ENCODE peak calls at places on chromosomes 3 and 15, in eight cellular contexts. One of them, this sample, is unnamed.

GRCh38 chr3:186108106-186108940 is 566 bp downstream of the ETV5 start:
- DNase-seq in T-helper 9 cell: no peak
- DNase-seq in mucosa of descending colon: peak
- DNase-seq in activated naive CD4-positive, alpha-beta T cell treated with anti-CD3 and anti-CD28 coated beads for 36 hours: peak
- DNase-seq in activated CD8-positive, alpha-beta T cell treated with anti-CD3 and anti-CD28 coated beads, Interleukin-2, amount 10 ng/mL, durations not matched to agents 7 days and 5 days: peak
- DNase-seq in hypothalamus: no peak
- DNase-seq in kidney: peak
- DNase-seq in EH: peak
- DNase-seq in this sample: peak

GRCh38 chr3:42706721-42707619 is 4.4 kb upstream of the HHATL start:
- DNase-seq in T-helper 9 cell: no peak
- DNase-seq in mucosa of descending colon: no peak
- DNase-seq in activated naive CD4-positive, alpha-beta T cell treated with anti-CD3 and anti-CD28 coated beads for 36 hours: no peak
- DNase-seq in activated CD8-positive, alpha-beta T cell treated with anti-CD3 and anti-CD28 coated beads, Interleukin-2, amount 10 ng/mL, durations not matched to agents 7 days and 5 days: no peak
- DNase-seq in hypothalamus: no peak
- DNase-seq in kidney: peak
- DNase-seq in EH: no peak
- DNase-seq in this sample: no peak

GRCh38 chr3:83934208-83935150 is 1024.3 kb upstream of the CADM2 start:
- DNase-seq in T-helper 9 cell: no peak
- DNase-seq in mucosa of descending colon: no peak
- DNase-seq in activated naive CD4-positive, alpha-beta T cell treated with anti-CD3 and anti-CD28 coated beads for 36 hours: no peak
- DNase-seq in activated CD8-positive, alpha-beta T cell treated with anti-CD3 and anti-CD28 coated beads, Interleukin-2, amount 10 ng/mL, durations not matched to agents 7 days and 5 days: no peak
- DNase-seq in hypothalamus: no peak
- DNase-seq in kidney: no peak
- DNase-seq in EH: no peak
- DNase-seq in this sample: no peak

GRCh38 chr15:72106068-72106467 is 11.9 kb downstream of the MYO9A start:
- DNase-seq in T-helper 9 cell: no peak
- DNase-seq in mucosa of descending colon: no peak
- DNase-seq in activated naive CD4-positive, alpha-beta T cell treated with anti-CD3 and anti-CD28 coated beads for 36 hours: no peak
- DNase-seq in activated CD8-positive, alpha-beta T cell treated with anti-CD3 and anti-CD28 coated beads, Interleukin-2, amount 10 ng/mL, durations not matched to agents 7 days and 5 days: no peak
- DNase-seq in hypothalamus: no peak
- DNase-seq in kidney: no peak
- DNase-seq in EH: no peak
- DNase-seq in this sample: no peak

GRCh38 chr15:58684751-58685150 is 64.8 kb downstream of the ADAM10 start:
- DNase-seq in T-helper 9 cell: no peak
- DNase-seq in mucosa of descending colon: no peak
- DNase-seq in activated naive CD4-positive, alpha-beta T cell treated with anti-CD3 and anti-CD28 coated beads for 36 hours: no peak
- DNase-seq in activated CD8-positive, alpha-beta T cell treated with anti-CD3 and anti-CD28 coated beads, Interleukin-2, amount 10 ng/mL, durations not matched to agents 7 days and 5 days: no peak
- DNase-seq in hypothalamus: no peak
- DNase-seq in kidney: no peak
- DNase-seq in EH: no peak
- DNase-seq in this sample: no peak

GRCh38 chr3:123025642-123026521 is 1.7 kb downstream of the SEMA5B start:
- DNase-seq in T-helper 9 cell: no peak
- DNase-seq in mucosa of descending colon: no peak
- DNase-seq in activated naive CD4-positive, alpha-beta T cell treated with anti-CD3 and anti-CD28 coated beads for 36 hours: no peak
- DNase-seq in activated CD8-positive, alpha-beta T cell treated with anti-CD3 and anti-CD28 coated beads, Interleukin-2, amount 10 ng/mL, durations not matched to agents 7 days and 5 days: no peak
- DNase-seq in hypothalamus: no peak
- DNase-seq in kidney: peak
- DNase-seq in EH: no peak
- DNase-seq in this sample: no peak

GRCh38 chr3:51311055-51311454 is 74.0 kb upstream of the MANF start:
- DNase-seq in T-helper 9 cell: no peak
- DNase-seq in mucosa of descending colon: no peak
- DNase-seq in activated naive CD4-positive, alpha-beta T cell treated with anti-CD3 and anti-CD28 coated beads for 36 hours: no peak
- DNase-seq in activated CD8-positive, alpha-beta T cell treated with anti-CD3 and anti-CD28 coated beads, Interleukin-2, amount 10 ng/mL, durations not matched to agents 7 days and 5 days: no peak
- DNase-seq in hypothalamus: no peak
- DNase-seq in kidney: no peak
- DNase-seq in EH: peak
- DNase-seq in this sample: no peak

GRCh38 chr15:88688394-88688933 is 49.6 kb downstream of the ISG20 start:
- DNase-seq in T-helper 9 cell: no peak
- DNase-seq in mucosa of descending colon: no peak
- DNase-seq in activated naive CD4-positive, alpha-beta T cell treated with anti-CD3 and anti-CD28 coated beads for 36 hours: no peak
- DNase-seq in activated CD8-positive, alpha-beta T cell treated with anti-CD3 and anti-CD28 coated beads, Interleukin-2, amount 10 ng/mL, durations not matched to agents 7 days and 5 days: no peak
- DNase-seq in hypothalamus: no peak
- DNase-seq in kidney: no peak
- DNase-seq in EH: no peak
- DNase-seq in this sample: no peak

GRCh38 chr3:37171144-37171543 is 3.2 kb downstream of the LRRFIP2 start:
- DNase-seq in T-helper 9 cell: no peak
- DNase-seq in mucosa of descending colon: no peak
- DNase-seq in activated naive CD4-positive, alpha-beta T cell treated with anti-CD3 and anti-CD28 coated beads for 36 hours: no peak
- DNase-seq in activated CD8-positive, alpha-beta T cell treated with anti-CD3 and anti-CD28 coated beads, Interleukin-2, amount 10 ng/mL, durations not matched to agents 7 days and 5 days: no peak
- DNase-seq in hypothalamus: no peak
- DNase-seq in kidney: no peak
- DNase-seq in EH: no peak
- DNase-seq in this sample: no peak

GRCh38 chr3:172216843-172217404 is 177.5 kb downstream of the FNDC3B start:
- DNase-seq in T-helper 9 cell: no peak
- DNase-seq in mucosa of descending colon: no peak
- DNase-seq in activated naive CD4-positive, alpha-beta T cell treated with anti-CD3 and anti-CD28 coated beads for 36 hours: no peak
- DNase-seq in activated CD8-positive, alpha-beta T cell treated with anti-CD3 and anti-CD28 coated beads, Interleukin-2, amount 10 ng/mL, durations not matched to agents 7 days and 5 days: no peak
- DNase-seq in hypothalamus: no peak
- DNase-seq in kidney: no peak
- DNase-seq in EH: no peak
- DNase-seq in this sample: no peak

GRCh38 chr15:28942046-28942445 is 56.3 kb downstream of the APBA2 start:
- DNase-seq in T-helper 9 cell: no peak
- DNase-seq in mucosa of descending colon: no peak
- DNase-seq in activated naive CD4-positive, alpha-beta T cell treated with anti-CD3 and anti-CD28 coated beads for 36 hours: peak
- DNase-seq in activated CD8-positive, alpha-beta T cell treated with anti-CD3 and anti-CD28 coated beads, Interleukin-2, amount 10 ng/mL, durations not matched to agents 7 days and 5 days: peak
- DNase-seq in hypothalamus: no peak
- DNase-seq in kidney: no peak
- DNase-seq in EH: no peak
- DNase-seq in this sample: peak

GRCh38 chr15:38041576-38041975 is 107.1 kb downstream of the TMCO5A start:
- DNase-seq in T-helper 9 cell: no peak
- DNase-seq in mucosa of descending colon: no peak
- DNase-seq in activated naive CD4-positive, alpha-beta T cell treated with anti-CD3 and anti-CD28 coated beads for 36 hours: no peak
- DNase-seq in activated CD8-positive, alpha-beta T cell treated with anti-CD3 and anti-CD28 coated beads, Interleukin-2, amount 10 ng/mL, durations not matched to agents 7 days and 5 days: no peak
- DNase-seq in hypothalamus: no peak
- DNase-seq in kidney: no peak
- DNase-seq in EH: peak
- DNase-seq in this sample: no peak

GRCh38 chr3:170278632-170279031 is 56.4 kb downstream of the PRKCI start:
- DNase-seq in T-helper 9 cell: no peak
- DNase-seq in mucosa of descending colon: no peak
- DNase-seq in activated naive CD4-positive, alpha-beta T cell treated with anti-CD3 and anti-CD28 coated beads for 36 hours: no peak
- DNase-seq in activated CD8-positive, alpha-beta T cell treated with anti-CD3 and anti-CD28 coated beads, Interleukin-2, amount 10 ng/mL, durations not matched to agents 7 days and 5 days: no peak
- DNase-seq in hypothalamus: no peak
- DNase-seq in kidney: no peak
- DNase-seq in EH: no peak
- DNase-seq in this sample: no peak

GRCh38 chr3:128572644-128573105 is 77.9 kb downstream of the RPN1 start:
- DNase-seq in T-helper 9 cell: no peak
- DNase-seq in mucosa of descending colon: no peak
- DNase-seq in activated naive CD4-positive, alpha-beta T cell treated with anti-CD3 and anti-CD28 coated beads for 36 hours: peak
- DNase-seq in activated CD8-positive, alpha-beta T cell treated with anti-CD3 and anti-CD28 coated beads, Interleukin-2, amount 10 ng/mL, durations not matched to agents 7 days and 5 days: peak
- DNase-seq in hypothalamus: no peak
- DNase-seq in kidney: no peak
- DNase-seq in EH: no peak
- DNase-seq in this sample: no peak

GRCh38 chr3:39362177-39362576 is 21.0 kb upstream of the SLC25A38 start:
- DNase-seq in T-helper 9 cell: no peak
- DNase-seq in mucosa of descending colon: no peak
- DNase-seq in activated naive CD4-positive, alpha-beta T cell treated with anti-CD3 and anti-CD28 coated beads for 36 hours: no peak
- DNase-seq in activated CD8-positive, alpha-beta T cell treated with anti-CD3 and anti-CD28 coated beads, Interleukin-2, amount 10 ng/mL, durations not matched to agents 7 days and 5 days: no peak
- DNase-seq in hypothalamus: no peak
- DNase-seq in kidney: no peak
- DNase-seq in EH: no peak
- DNase-seq in this sample: no peak

GRCh38 chr3:49028673-49029562 is at the start of gene IMPDH2:
- DNase-seq in T-helper 9 cell: peak
- DNase-seq in mucosa of descending colon: peak
- DNase-seq in activated naive CD4-positive, alpha-beta T cell treated with anti-CD3 and anti-CD28 coated beads for 36 hours: peak
- DNase-seq in activated CD8-positive, alpha-beta T cell treated with anti-CD3 and anti-CD28 coated beads, Interleukin-2, amount 10 ng/mL, durations not matched to agents 7 days and 5 days: peak
- DNase-seq in hypothalamus: peak
- DNase-seq in kidney: peak
- DNase-seq in EH: peak
- DNase-seq in this sample: peak

GRCh38 chr15:98684995-98685525 is 36.7 kb downstream of the IGF1R start:
- DNase-seq in T-helper 9 cell: no peak
- DNase-seq in mucosa of descending colon: no peak
- DNase-seq in activated naive CD4-positive, alpha-beta T cell treated with anti-CD3 and anti-CD28 coated beads for 36 hours: no peak
- DNase-seq in activated CD8-positive, alpha-beta T cell treated with anti-CD3 and anti-CD28 coated beads, Interleukin-2, amount 10 ng/mL, durations not matched to agents 7 days and 5 days: no peak
- DNase-seq in hypothalamus: no peak
- DNase-seq in kidney: no peak
- DNase-seq in EH: peak
- DNase-seq in this sample: no peak

GRCh38 chr3:137163241-137163916 is 205.6 kb downstream of the IL20RB start:
- DNase-seq in T-helper 9 cell: no peak
- DNase-seq in mucosa of descending colon: no peak
- DNase-seq in activated naive CD4-positive, alpha-beta T cell treated with anti-CD3 and anti-CD28 coated beads for 36 hours: no peak
- DNase-seq in activated CD8-positive, alpha-beta T cell treated with anti-CD3 and anti-CD28 coated beads, Interleukin-2, amount 10 ng/mL, durations not matched to agents 7 days and 5 days: no peak
- DNase-seq in hypothalamus: no peak
- DNase-seq in kidney: no peak
- DNase-seq in EH: no peak
- DNase-seq in this sample: no peak

GRCh38 chr3:171354049-171354705 is 106.0 kb downstream of the TNIK start:
- DNase-seq in T-helper 9 cell: no peak
- DNase-seq in mucosa of descending colon: no peak
- DNase-seq in activated naive CD4-positive, alpha-beta T cell treated with anti-CD3 and anti-CD28 coated beads for 36 hours: no peak
- DNase-seq in activated CD8-positive, alpha-beta T cell treated with anti-CD3 and anti-CD28 coated beads, Interleukin-2, amount 10 ng/mL, durations not matched to agents 7 days and 5 days: no peak
- DNase-seq in hypothalamus: no peak
- DNase-seq in kidney: no peak
- DNase-seq in EH: no peak
- DNase-seq in this sample: no peak

GRCh38 chr15:92393287-92393993 is at the start of gene ST8SIA2:
- DNase-seq in T-helper 9 cell: no peak
- DNase-seq in mucosa of descending colon: no peak
- DNase-seq in activated naive CD4-positive, alpha-beta T cell treated with anti-CD3 and anti-CD28 coated beads for 36 hours: peak
- DNase-seq in activated CD8-positive, alpha-beta T cell treated with anti-CD3 and anti-CD28 coated beads, Interleukin-2, amount 10 ng/mL, durations not matched to agents 7 days and 5 days: no peak
- DNase-seq in hypothalamus: no peak
- DNase-seq in kidney: no peak
- DNase-seq in EH: peak
- DNase-seq in this sample: no peak

GRCh38 chr3:115246621-115247020 is 99.5 kb upstream of the ZBTB20 start:
- DNase-seq in T-helper 9 cell: no peak
- DNase-seq in mucosa of descending colon: no peak
- DNase-seq in activated naive CD4-positive, alpha-beta T cell treated with anti-CD3 and anti-CD28 coated beads for 36 hours: no peak
- DNase-seq in activated CD8-positive, alpha-beta T cell treated with anti-CD3 and anti-CD28 coated beads, Interleukin-2, amount 10 ng/mL, durations not matched to agents 7 days and 5 days: no peak
- DNase-seq in hypothalamus: no peak
- DNase-seq in kidney: no peak
- DNase-seq in EH: no peak
- DNase-seq in this sample: no peak

GRCh38 chr3:184619348-184619747 is 57.8 kb downstream of the EPHB3 start:
- DNase-seq in T-helper 9 cell: no peak
- DNase-seq in mucosa of descending colon: no peak
- DNase-seq in activated naive CD4-positive, alpha-beta T cell treated with anti-CD3 and anti-CD28 coated beads for 36 hours: no peak
- DNase-seq in activated CD8-positive, alpha-beta T cell treated with anti-CD3 and anti-CD28 coated beads, Interleukin-2, amount 10 ng/mL, durations not matched to agents 7 days and 5 days: peak
- DNase-seq in hypothalamus: no peak
- DNase-seq in kidney: no peak
- DNase-seq in EH: no peak
- DNase-seq in this sample: no peak

GRCh38 chr3:66413151-66413751 is 87.6 kb downstream of the LRIG1 start:
- DNase-seq in T-helper 9 cell: no peak
- DNase-seq in mucosa of descending colon: no peak
- DNase-seq in activated naive CD4-positive, alpha-beta T cell treated with anti-CD3 and anti-CD28 coated beads for 36 hours: no peak
- DNase-seq in activated CD8-positive, alpha-beta T cell treated with anti-CD3 and anti-CD28 coated beads, Interleukin-2, amount 10 ng/mL, durations not matched to agents 7 days and 5 days: no peak
- DNase-seq in hypothalamus: no peak
- DNase-seq in kidney: no peak
- DNase-seq in EH: peak
- DNase-seq in this sample: no peak

GRCh38 chr3:32383136-32383711 is 8.4 kb upstream of the CMTM7 start:
- DNase-seq in T-helper 9 cell: no peak
- DNase-seq in mucosa of descending colon: no peak
- DNase-seq in activated naive CD4-positive, alpha-beta T cell treated with anti-CD3 and anti-CD28 coated beads for 36 hours: no peak
- DNase-seq in activated CD8-positive, alpha-beta T cell treated with anti-CD3 and anti-CD28 coated beads, Interleukin-2, amount 10 ng/mL, durations not matched to agents 7 days and 5 days: no peak
- DNase-seq in hypothalamus: no peak
- DNase-seq in kidney: no peak
- DNase-seq in EH: no peak
- DNase-seq in this sample: no peak

GRCh38 chr15:50134524-50135024 is 15.5 kb upstream of the ATP8B4 start:
- DNase-seq in T-helper 9 cell: no peak
- DNase-seq in mucosa of descending colon: no peak
- DNase-seq in activated naive CD4-positive, alpha-beta T cell treated with anti-CD3 and anti-CD28 coated beads for 36 hours: no peak
- DNase-seq in activated CD8-positive, alpha-beta T cell treated with anti-CD3 and anti-CD28 coated beads, Interleukin-2, amount 10 ng/mL, durations not matched to agents 7 days and 5 days: no peak
- DNase-seq in hypothalamus: no peak
- DNase-seq in kidney: no peak
- DNase-seq in EH: peak
- DNase-seq in this sample: no peak

GRCh38 chr15:83565553-83566159 is 88.3 kb upstream of the ADAMTSL3 start:
- DNase-seq in T-helper 9 cell: no peak
- DNase-seq in mucosa of descending colon: no peak
- DNase-seq in activated naive CD4-positive, alpha-beta T cell treated with anti-CD3 and anti-CD28 coated beads for 36 hours: peak
- DNase-seq in activated CD8-positive, alpha-beta T cell treated with anti-CD3 and anti-CD28 coated beads, Interleukin-2, amount 10 ng/mL, durations not matched to agents 7 days and 5 days: no peak
- DNase-seq in hypothalamus: no peak
- DNase-seq in kidney: no peak
- DNase-seq in EH: peak
- DNase-seq in this sample: no peak

GRCh38 chr3:188264231-188265213 is 110.6 kb downstream of the LPP start:
- DNase-seq in T-helper 9 cell: no peak
- DNase-seq in mucosa of descending colon: no peak
- DNase-seq in activated naive CD4-positive, alpha-beta T cell treated with anti-CD3 and anti-CD28 coated beads for 36 hours: no peak
- DNase-seq in activated CD8-positive, alpha-beta T cell treated with anti-CD3 and anti-CD28 coated beads, Interleukin-2, amount 10 ng/mL, durations not matched to agents 7 days and 5 days: no peak
- DNase-seq in hypothalamus: no peak
- DNase-seq in kidney: no peak
- DNase-seq in EH: peak
- DNase-seq in this sample: no peak

GRCh38 chr15:98914626-98915025 is 93.0 kb downstream of the PGPEP1L start:
- DNase-seq in T-helper 9 cell: no peak
- DNase-seq in mucosa of descending colon: no peak
- DNase-seq in activated naive CD4-positive, alpha-beta T cell treated with anti-CD3 and anti-CD28 coated beads for 36 hours: peak
- DNase-seq in activated CD8-positive, alpha-beta T cell treated with anti-CD3 and anti-CD28 coated beads, Interleukin-2, amount 10 ng/mL, durations not matched to agents 7 days and 5 days: no peak
- DNase-seq in hypothalamus: no peak
- DNase-seq in kidney: no peak
- DNase-seq in EH: peak
- DNase-seq in this sample: no peak

GRCh38 chr3:146184616-146185015 is 23.6 kb upstream of the PLOD2 start:
- DNase-seq in T-helper 9 cell: no peak
- DNase-seq in mucosa of descending colon: no peak
- DNase-seq in activated naive CD4-positive, alpha-beta T cell treated with anti-CD3 and anti-CD28 coated beads for 36 hours: no peak
- DNase-seq in activated CD8-positive, alpha-beta T cell treated with anti-CD3 and anti-CD28 coated beads, Interleukin-2, amount 10 ng/mL, durations not matched to agents 7 days and 5 days: no peak
- DNase-seq in hypothalamus: no peak
- DNase-seq in kidney: no peak
- DNase-seq in EH: peak
- DNase-seq in this sample: no peak

GRCh38 chr15:93231994-93232393 is 143.0 kb upstream of the RGMA start:
- DNase-seq in T-helper 9 cell: no peak
- DNase-seq in mucosa of descending colon: no peak
- DNase-seq in activated naive CD4-positive, alpha-beta T cell treated with anti-CD3 and anti-CD28 coated beads for 36 hours: no peak
- DNase-seq in activated CD8-positive, alpha-beta T cell treated with anti-CD3 and anti-CD28 coated beads, Interleukin-2, amount 10 ng/mL, durations not matched to agents 7 days and 5 days: no peak
- DNase-seq in hypothalamus: no peak
- DNase-seq in kidney: no peak
- DNase-seq in EH: no peak
- DNase-seq in this sample: no peak

This sample was measured in spleen.